ENCODE peak calls at places on chromosome 7, in four cellular contexts. Z is GM20000, D is fibroblast of villous mesenchyme, B is WERI-Rb-1. Q is an unnamed sample.
A peak's percentile ranks its signal among the peaks of the same experiment; 100 is the strongest.

GRCh38 chr7:91019686-91020385 is 244.4 kb upstream of the FZD1 start:
- DNase-seq in B (no peak), D (no peak), Z (no peak), Q (no peak)

GRCh38 chr7:69516208-69516820 is 82.0 kb upstream of the AUTS2 start:
- DNase-seq in B (no peak), D (no peak), Z (no peak), Q (no peak)

GRCh38 chr7:81111358-81111757 is 192.5 kb upstream of the SEMA3C start:
- DNase-seq in Z (no peak), D (peak; percentile 90), B (no peak), Q (peak; percentile 93)

GRCh38 chr7:12403287-12404181 is at the start of gene VWDE:
- DNase-seq in B (no peak), Z (peak; percentile 41), D (peak; percentile 5), Q (peak; percentile 8)

GRCh38 chr7:97858221-97858620 is 14.0 kb downstream of the ASNS start:
- DNase-seq in B (no peak), Z (no peak), D (no peak), Q (no peak)

GRCh38 chr7:50552921-50553320 is 12.3 kb downstream of the DDC start:
- DNase-seq in B (no peak), Z (no peak), D (peak; percentile 63), Q (peak; percentile 81)

GRCh38 chr7:55235115-55235514 is 130.0 kb upstream of the LANCL2 start:
- DNase-seq in Z (no peak), B (no peak), D (no peak), Q (no peak)

GRCh38 chr7:46544396-46545008 is 623.4 kb upstream of the IGFBP3 start:
- DNase-seq in B (no peak), Z (no peak), D (peak; percentile 90), Q (peak; percentile 87)

GRCh38 chr7:101957733-101958525 is 140.5 kb downstream of the CUX1 start:
- DNase-seq in B (no peak), Z (no peak), D (no peak), Q (no peak)

GRCh38 chr7:30612658-30613265 is 18.1 kb downstream of the GARS1 start:
- DNase-seq in D (no peak), B (no peak), Z (no peak), Q (peak; percentile 13)

GRCh38 chr7:105244594-105244993 is 144.1 kb downstream of the SRPK2 start:
- DNase-seq in Z (no peak), B (no peak), D (no peak), Q (no peak)

GRCh38 chr7:77606561-77606960 is 69.5 kb downstream of the PTPN12 start:
- DNase-seq in B (no peak), Z (no peak), D (no peak), Q (no peak)

GRCh38 chr7:123864966-123865365 is 20.0 kb downstream of the HYAL4 start:
- DNase-seq in Z (no peak), D (no peak), B (no peak), Q (peak; percentile 48)

GRCh38 chr7:41238851-41239331 is 464.0 kb downstream of the INHBA start:
- DNase-seq in B (no peak), D (peak; percentile 17), Z (no peak), Q (peak; percentile 11)

GRCh38 chr7:21996641-21997040 is 50.9 kb upstream of the CDCA7L start:
- DNase-seq in Z (no peak), D (peak; percentile 6), B (no peak), Q (peak; percentile 38)

DNA sequence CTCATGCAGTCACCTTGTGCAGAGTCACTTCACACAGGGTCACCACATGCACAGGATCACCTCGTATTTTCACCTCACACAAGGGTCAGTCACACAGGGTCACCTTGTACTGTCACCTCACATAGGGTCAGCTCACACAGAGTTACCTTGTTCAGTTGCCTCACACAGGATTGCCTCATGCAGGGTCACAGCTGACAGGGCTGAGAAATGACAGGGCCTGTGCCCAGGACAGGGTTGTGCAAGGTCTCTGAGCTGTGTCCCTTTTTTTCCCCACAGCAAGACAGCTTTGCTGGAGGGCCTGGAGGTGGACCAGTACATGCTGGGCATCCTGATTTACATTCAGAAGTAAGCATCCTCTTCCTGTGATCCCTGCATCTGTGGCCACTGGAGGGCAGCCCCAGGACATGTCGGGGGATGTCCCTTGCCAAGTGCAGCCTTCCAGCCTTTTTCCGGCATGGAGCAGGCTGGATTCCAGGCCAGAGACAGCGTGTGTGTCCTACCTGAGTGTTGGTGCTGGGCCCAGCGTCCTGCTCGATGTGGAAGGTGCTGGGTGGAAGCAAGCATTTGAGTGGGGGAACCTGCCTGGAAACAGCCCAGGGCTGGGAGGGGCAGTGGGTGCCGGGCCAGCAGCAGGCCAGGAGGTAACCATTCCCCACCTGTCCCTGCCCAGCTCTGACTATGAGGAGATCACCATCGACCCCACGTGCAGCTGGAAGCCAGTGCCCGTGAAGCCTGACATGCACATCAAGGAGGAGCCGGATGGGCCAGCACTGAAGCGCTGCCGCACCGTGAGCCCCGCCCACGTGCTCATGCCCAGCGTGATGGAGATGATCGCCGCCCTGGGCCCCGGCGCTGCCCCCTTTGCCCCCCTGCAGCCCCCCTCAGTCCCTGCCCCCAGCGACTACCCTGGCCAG is 16.3 kb downstream of the ZMIZ2 start:
- DNase-seq in Z (no peak), D (no peak), B (peak; percentile 30), Q (no peak)
- TF ChIP-seq CTCF in Z (no peak), D (no peak), B (peak; percentile 38), Q (peak; percentile 0)

DNA sequence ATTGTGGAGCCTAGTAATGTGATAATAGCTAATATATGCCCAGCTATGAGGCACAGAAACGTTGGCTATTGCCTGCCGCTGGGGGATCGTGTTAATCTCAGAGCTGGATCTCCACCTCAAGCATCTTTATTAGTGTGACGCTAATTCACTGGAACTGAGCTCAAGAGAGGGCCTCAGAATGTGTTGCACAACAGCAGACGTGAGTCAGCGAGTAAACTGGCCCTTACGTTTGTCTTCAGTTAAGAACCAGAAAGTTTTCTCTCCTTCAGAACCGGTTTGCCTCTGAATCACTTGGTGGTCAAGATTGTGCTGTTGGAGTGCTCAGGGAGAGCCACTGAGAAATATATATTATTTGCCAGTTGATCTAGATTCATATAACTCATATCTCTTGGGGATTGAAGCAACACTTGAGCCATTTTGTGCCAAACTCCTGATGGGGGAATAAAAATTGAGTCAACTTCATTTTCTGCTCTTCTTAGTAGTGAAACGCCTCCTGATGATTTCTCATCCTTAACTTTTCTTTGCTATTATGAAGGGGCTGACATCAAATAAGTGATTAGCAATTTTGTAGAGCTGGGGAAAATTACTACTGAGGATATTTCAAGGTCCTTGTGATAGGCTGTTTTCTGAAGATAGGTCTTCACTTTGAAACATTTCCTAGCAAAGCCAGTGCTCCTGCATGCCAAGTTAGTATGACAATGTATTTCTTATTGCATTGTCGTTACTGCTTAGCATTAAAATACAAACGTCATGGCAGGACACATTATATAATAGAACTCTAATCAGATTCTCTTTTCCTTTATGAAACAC is 22.3 kb downstream of the BZW2 start:
- DNase-seq in B (no peak), Z (no peak), D (peak; percentile 100), Q (peak; percentile 100)
- TF ChIP-seq CTCF in B (no peak), Z (no peak), D (peak; percentile 39), Q (peak; percentile 29)

DNA sequence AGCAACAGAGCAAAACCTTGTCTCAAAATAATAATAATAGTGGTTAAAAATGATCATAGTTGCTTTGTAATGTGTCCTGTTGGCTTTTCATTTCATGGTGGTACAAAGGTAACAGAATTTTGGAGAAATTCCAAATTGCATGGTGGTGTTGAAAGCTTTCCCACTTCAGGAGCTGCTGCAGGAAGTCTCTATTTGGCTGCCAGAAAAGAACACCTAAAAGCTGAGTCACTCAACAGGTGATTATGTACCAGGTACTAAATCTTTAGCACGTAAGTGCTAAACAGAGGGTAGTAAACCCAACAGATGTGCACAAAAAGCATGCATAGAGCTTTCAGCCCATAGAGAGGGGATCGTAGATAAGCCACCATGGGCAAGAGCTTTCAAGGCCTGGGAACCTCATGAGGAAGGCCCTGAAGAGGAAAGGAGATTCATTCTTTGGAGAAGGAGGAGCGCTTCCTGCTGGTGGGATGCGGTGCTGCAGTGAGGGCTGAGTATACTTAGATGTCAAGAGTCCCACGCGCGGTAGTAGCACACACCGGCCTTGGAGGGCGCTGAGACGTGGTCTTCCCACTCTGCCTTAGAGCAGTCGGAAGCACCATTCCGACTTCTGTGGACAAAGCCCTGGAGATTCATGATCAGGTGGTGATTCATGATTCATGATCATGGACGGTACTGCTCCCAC is 118.7 kb downstream of the RALA start:
- DNase-seq in D (peak; percentile 70), Z (no peak), B (peak; percentile 46), Q (peak; percentile 31)
- TF ChIP-seq CTCF in D (peak; percentile 91), Z (peak; percentile 40), B (peak; percentile 69), Q (peak; percentile 37)

GRCh38 chr7:28472332-28472731 is 60.0 kb downstream of the CREB5 start:
- DNase-seq in Z (no peak), D (no peak), B (no peak), Q (no peak)
- TF ChIP-seq CTCF in Z (no peak), D (no peak), B (no peak), Q (no peak)

DNA sequence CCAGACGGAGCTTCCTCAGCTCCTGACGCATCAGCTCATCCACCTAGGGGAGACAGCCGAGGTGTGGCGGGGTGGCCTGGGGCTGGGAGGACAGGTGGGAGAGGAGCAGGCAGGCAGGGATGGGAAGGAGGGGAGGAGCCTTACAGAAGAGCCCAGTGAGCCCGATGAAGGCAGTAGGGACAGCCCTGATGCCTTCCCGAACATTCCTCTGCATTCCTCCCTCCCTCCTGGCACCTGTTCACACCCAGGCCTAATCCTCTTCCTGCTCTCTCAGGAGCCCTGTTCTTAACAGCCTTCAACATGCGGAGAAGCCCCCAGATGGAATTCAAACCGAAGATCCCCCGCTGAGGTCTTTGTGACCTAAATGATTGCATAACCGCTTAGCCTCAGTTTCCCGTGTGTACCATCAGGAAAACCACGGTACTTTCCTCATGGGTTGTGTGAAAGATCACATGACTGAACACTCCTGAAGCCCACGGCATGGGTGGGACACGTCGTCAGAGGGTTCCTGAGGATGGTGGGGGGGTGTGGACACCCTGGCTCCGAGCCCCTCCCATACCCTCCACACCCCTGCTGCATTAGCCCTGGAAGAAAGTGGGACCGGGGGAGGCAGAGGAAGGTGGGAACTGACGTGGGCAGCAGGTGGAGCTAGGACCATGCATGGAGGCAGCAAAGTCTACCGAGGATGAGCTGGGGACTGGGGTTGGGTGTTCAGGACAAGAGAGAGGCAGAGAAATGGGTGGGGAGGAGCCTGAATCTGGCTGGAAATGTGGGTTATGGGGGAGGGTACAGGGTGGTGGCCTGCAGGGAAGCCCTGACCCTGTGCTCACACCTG is 8.8 kb upstream of the ASB10 start:
- DNase-seq in D (no peak), Z (no peak), B (no peak), Q (no peak)
- TF ChIP-seq CTCF in D (no peak), Z (no peak), B (peak; percentile 32), Q (no peak)

DNA sequence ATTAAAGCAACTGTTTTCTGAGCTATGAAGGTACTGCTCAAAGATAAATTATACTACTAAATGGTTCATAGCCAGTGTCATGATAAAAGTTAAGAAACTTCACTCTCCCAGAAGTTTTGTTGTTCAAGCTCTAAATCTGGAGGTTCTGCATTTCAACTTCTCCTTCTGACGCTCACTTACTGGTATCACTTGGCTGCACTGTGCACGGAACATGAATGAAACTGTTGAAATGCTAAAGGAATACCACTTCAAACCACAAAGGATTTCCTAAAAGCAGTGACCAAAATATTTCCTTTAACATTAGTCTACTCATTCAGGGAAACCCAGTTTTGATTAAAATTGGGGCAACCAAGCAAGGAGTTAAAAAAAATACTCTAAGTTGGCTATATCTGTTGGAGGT is 93.6 kb downstream of the UBE2H start:
- DNase-seq in B (no peak), Z (no peak), D (no peak), Q (peak; percentile 52)
- TF ChIP-seq CTCF in B (no peak), Z (no peak), D (no peak), Q (no peak)

Q was measured in fibroblast of pulmonary artery.